ENCODE peak calls at places on chromosome 21, in six cellular contexts. C, G, Z, I, P and S are unnamed samples.
A peak's percentile ranks its signal among the peaks of the same experiment; 100 is the strongest.

GRCh38 chr21:28742527-28742926 is 250.2 kb downstream of the LTN1 start:
- DNase-seq in C (no peak), G (no peak), Z (peak; percentile 11), I (peak; percentile 76), P (no peak), S (no peak)

GRCh38 chr21:16308269-16308668 is 578.5 kb downstream of the USP25 start:
- DNase-seq in C (no peak), G (no peak), Z (peak; percentile 7), I (peak; percentile 15), P (no peak), S (no peak)

GRCh38 chr21:29181799-29182470 is 51.5 kb downstream of the MAP3K7CL start:
- DNase-seq in C (no peak), G (no peak), Z (peak; percentile 95), I (peak; percentile 95), P (no peak), S (peak; percentile 23)

GRCh38 chr21:41361786-41362604 is at the start of gene MX2:
- DNase-seq in C (no peak), G (no peak), Z (peak; percentile 53), I (peak; percentile 81), P (no peak), S (no peak)

GRCh38 chr21:25647632-25648031 is 8.6 kb downstream of the JAM2 start:
- DNase-seq in C (no peak), G (no peak), Z (no peak), I (no peak), P (no peak), S (no peak)

GRCh38 chr21:26846036-26846931 is 1.1 kb upstream of the ADAMTS1 start:
- DNase-seq in C (peak; percentile 58), G (peak; percentile 81), Z (peak; percentile 87), I (peak; percentile 82), P (peak; percentile 76), S (peak; percentile 88)

GRCh38 chr21:45098867-45099266 is 24.5 kb downstream of the ADARB1 start:
- DNase-seq in C (no peak), G (no peak), Z (peak; percentile 33), I (no peak), P (no peak), S (peak; percentile 40)

GRCh38 chr21:46096997-46097825 is 701 bp upstream of the COL6A2 start:
- DNase-seq in C (no peak), G (peak; percentile 44), Z (no peak), I (no peak), P (peak; percentile 53), S (no peak)

GRCh38 chr21:21309510-21309909 is 311.3 kb downstream of the NCAM2 start:
- DNase-seq in C (no peak), G (no peak), Z (no peak), I (no peak), P (no peak), S (no peak)

GRCh38 chr21:37658994-37659458 is 257.2 kb downstream of the KCNJ6 start:
- DNase-seq in C (no peak), G (no peak), Z (peak; percentile 74), I (peak; percentile 72), P (no peak), S (peak; percentile 33)

GRCh38 chr21:40099809-40100208 is 232.6 kb downstream of the PCP4 start:
- DNase-seq in C (no peak), G (no peak), Z (no peak), I (no peak), P (no peak), S (peak; percentile 25)

GRCh38 chr21:38326429-38326828 is 69.6 kb downstream of the KCNJ15 start:
- DNase-seq in C (no peak), G (no peak), Z (no peak), I (no peak), P (no peak), S (no peak)

GRCh38 chr21:29538115-29538514 is 239.4 kb downstream of the BACH1 start:
- DNase-seq in C (no peak), G (no peak), Z (no peak), I (peak; percentile 79), P (no peak), S (no peak)

GRCh38 chr21:45595574-45596295 is 47.8 kb upstream of the PCBP3 start:
- DNase-seq in C (no peak), G (no peak), Z (no peak), I (no peak), P (no peak), S (no peak)

GRCh38 chr21:25133939-25134338 is 473.3 kb downstream of the MRPL39 start:
- DNase-seq in C (no peak), G (no peak), Z (no peak), I (peak; percentile 57), P (no peak), S (no peak)

DNA sequence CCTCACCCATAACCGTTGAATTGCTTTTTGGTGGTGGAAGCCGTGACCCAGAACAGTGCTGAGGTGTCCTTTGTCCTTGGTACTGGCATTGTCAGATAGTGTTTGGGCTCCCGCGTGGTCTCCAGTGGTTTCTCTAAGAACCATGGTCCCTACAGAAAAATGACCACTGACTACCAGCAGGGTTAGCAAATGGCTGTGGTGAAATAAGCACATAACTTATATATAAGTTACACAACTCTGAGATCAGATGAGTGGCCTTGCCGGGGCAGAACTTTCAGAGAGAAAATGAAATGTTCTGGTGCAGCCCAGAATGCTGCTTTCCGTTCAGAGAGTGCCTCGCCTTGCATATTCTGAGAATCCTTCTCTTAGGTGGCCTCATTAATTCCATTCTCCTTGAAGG is 5.0 kb downstream of the SLC37A1 start:
- DNase-seq in C (no peak), G (no peak), Z (peak; percentile 51), I (no peak), P (no peak), S (no peak)
- H2BK15ac ChIP-seq in C (no peak overlapping the region), G (no peak overlapping the region), Z (no peak overlapping the region), I (no peak overlapping the region), P (no peak overlapping the region), S (no peak overlapping the region)

DNA sequence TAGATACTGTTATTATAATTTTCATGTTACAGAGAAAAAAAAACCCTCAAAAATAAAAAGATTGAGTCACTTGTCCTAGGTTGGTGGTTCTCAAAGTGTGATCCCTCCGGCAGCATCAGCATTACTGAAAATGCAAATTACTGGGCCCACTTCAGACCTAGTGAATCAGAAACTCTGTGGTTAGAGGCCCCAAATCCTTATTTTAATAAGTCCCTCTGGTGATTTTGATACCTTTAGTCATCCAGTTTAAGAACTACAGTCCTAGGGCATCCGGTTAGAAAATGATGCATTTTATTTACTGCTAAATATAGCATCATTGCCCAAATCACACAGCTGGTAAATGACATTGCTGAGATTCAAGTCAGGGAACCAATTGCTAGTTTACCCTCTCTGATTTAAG is 203.7 kb upstream of the RUNX1 start:
- DNase-seq in C (no peak), G (no peak), Z (no peak), I (peak; percentile 61), P (no peak), S (no peak)
- H2BK15ac ChIP-seq in C (no peak overlapping the region), G (no peak overlapping the region), Z (no peak overlapping the region), I (no peak overlapping the region), P (no peak overlapping the region), S (no peak overlapping the region)

GRCh38 chr21:33763573-33763881 is 121.2 kb downstream of the ITSN1 start:
- DNase-seq in C (no peak), G (no peak), Z (no peak), I (no peak), P (no peak), S (no peak)
- H2BK15ac ChIP-seq in C (no peak overlapping the region), G (no peak overlapping the region), Z (no peak overlapping the region), I (no peak overlapping the region), P (no peak overlapping the region), S (no peak overlapping the region)

GRCh38 chr21:43919871-43920801 is 55.1 kb downstream of the AGPAT3 start:
- DNase-seq in C (no peak), G (no peak), Z (no peak), I (peak; percentile 40), P (peak; percentile 45), S (peak; percentile 45)

GRCh38 chr21:43917515-43918384 is 52.7 kb downstream of the AGPAT3 start:
- DNase-seq in C (no peak), G (no peak), Z (no peak), I (no peak), P (no peak), S (no peak)

GRCh38 chr21:43918385-43918947 is 53.4 kb downstream of the AGPAT3 start:
- DNase-seq in C (no peak), G (no peak), Z (no peak), I (no peak), P (no peak), S (no peak)

GRCh38 chr21:43921602-43921978 is 56.6 kb downstream of the AGPAT3 start:
- DNase-seq in C (no peak), G (no peak), Z (no peak), I (no peak), P (no peak), S (no peak)

DNA sequence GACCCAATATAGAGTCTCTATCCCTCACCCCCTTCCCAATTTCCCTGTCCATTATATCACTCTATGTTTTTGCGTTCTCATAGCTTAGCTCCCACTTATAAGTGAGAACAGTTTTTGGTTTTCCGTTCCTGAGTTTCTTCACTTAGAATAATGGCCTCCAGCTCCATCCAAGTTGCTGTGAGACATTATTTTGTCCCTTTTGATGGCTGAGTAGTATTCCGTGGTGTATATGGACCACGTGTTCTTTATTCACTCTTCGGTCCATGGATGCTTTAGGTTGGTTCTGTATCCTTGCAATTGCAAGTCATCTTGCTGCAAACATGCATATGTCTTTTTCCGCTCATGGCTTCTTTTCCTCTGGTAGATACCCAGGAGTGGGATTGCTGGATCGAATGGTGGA is 54.3 kb downstream of the AGPAT3 start:
- DNase-seq in C (no peak), G (no peak), Z (no peak), I (no peak), P (no peak), S (no peak)
- H2BK15ac ChIP-seq in C (no peak overlapping the region), G (no peak overlapping the region), Z (no peak overlapping the region), I (no peak overlapping the region), P (no peak overlapping the region), S (no peak overlapping the region)